ENCODE peak calls at places on chromosome 3, in seven cellular contexts. Q is hepatocyte, K is transverse colon, J is suprapubic skin, H is endodermal cell, I is IMR-90, C is HL-60. A is an unnamed sample. For H3K27me3, the result is how much of the 10 kb centered on the place peaks cover.

GRCh38 chr3:151044706-151045105 is 40.8 kb upstream of the MED12L start:
- DNase-seq in C (no peak), J (no peak), K (no peak), I (peak), H (no peak), Q (no peak), A (peak)

GRCh38 chr3:4981688-4982494 is 2.7 kb downstream of the BHLHE40 start:
- DNase-seq in K (no peak), H (no peak), Q (peak), C (peak), J (no peak), I (peak), A (peak)

GRCh38 chr3:114362815-114363214 is 69.0 kb downstream of the TIGIT start:
- DNase-seq in K (no peak), Q (peak), J (no peak), H (no peak), C (no peak), I (peak), A (peak)

GRCh38 chr3:87771338-87772059 is 287.3 kb downstream of the CGGBP1 start:
- DNase-seq in Q (peak), C (peak), K (no peak), H (peak), I (peak), J (no peak), A (peak)

GRCh38 chr3:29026959-29027358 is 253.9 kb upstream of the RBMS3 start:
- DNase-seq in C (no peak), Q (no peak), H (no peak), I (peak), J (no peak), K (no peak), A (peak)

GRCh38 chr3:129441215-129441614 is 1.2 kb downstream of the IFT122 start:
- DNase-seq in Q (no peak), I (no peak), C (no peak), J (no peak), H (no peak), K (no peak), A (peak)

GRCh38 chr3:153513236-153513635 is 351.2 kb downstream of the RAP2B start:
- DNase-seq in K (no peak), H (peak), C (no peak), I (no peak), J (no peak), Q (peak), A (peak)

GRCh38 chr3:127529346-127530188 is 61.0 kb downstream of the TPRA1 start:
- DNase-seq in H (peak), K (no peak), I (no peak), Q (no peak), J (no peak), C (no peak), A (no peak)

GRCh38 chr3:130073582-130073981 is 8.0 kb upstream of the ALG1L2 start:
- DNase-seq in K (no peak), H (no peak), C (no peak), I (no peak), J (no peak), Q (no peak), A (no peak)

GRCh38 chr3:26704736-26705135 is 82.2 kb downstream of the LRRC3B start:
- DNase-seq in H (no peak), J (no peak), Q (no peak), I (no peak), C (no peak), K (no peak), A (no peak)

GRCh38 chr3:64859625-64860590 is 172.1 kb upstream of the ADAMTS9 start:
- DNase-seq in K (no peak), Q (no peak), C (no peak), I (peak), H (no peak), J (no peak), A (no peak)

GRCh38 chr3:8981296-8981695 is 18.0 kb upstream of the RAD18 start:
- DNase-seq in I (no peak), J (no peak), H (no peak), C (no peak), Q (no peak), K (no peak), A (no peak)

GRCh38 chr3:138059261-138059660 is 49.3 kb downstream of the CLDN18 start:
- DNase-seq in I (no peak), J (no peak), C (no peak), K (no peak), H (no peak), Q (no peak), A (no peak)

GRCh38 chr3:39108309-39108708 is 829 bp downstream of the TTC21A start:
- DNase-seq in J (no peak), Q (no peak), H (no peak), K (peak), I (no peak), C (peak), A (no peak)

GRCh38 chr3:14343338-14344112 is 58.9 kb upstream of the SLC6A6 start:
- DNase-seq in Q (no peak), I (peak), C (no peak), J (no peak), H (no peak), K (no peak), A (no peak)

GRCh38 chr3:183638092-183638644 is 2.7 kb downstream of the KLHL24 start:
- DNase-seq in J (no peak), C (peak), H (no peak), Q (no peak), I (no peak), K (no peak), A (no peak)

GRCh38 chr3:102200126-102200525 is 234.7 kb upstream of the ZPLD1 start:
- DNase-seq in K (no peak), C (no peak), H (no peak), J (no peak), I (peak), Q (no peak), A (peak)

GRCh38 chr3:105511031-105511430 is 144.3 kb downstream of the ALCAM start:
- DNase-seq in K (no peak), C (no peak), J (no peak), I (no peak), H (no peak), Q (no peak), A (no peak)

GRCh38 chr3:123283657-123284398 is 82.1 kb downstream of the SEC22A start:
- DNase-seq in C (no peak), I (no peak), Q (no peak), J (no peak), K (no peak), H (peak), A (no peak)

GRCh38 chr3:14534379-14535191 is 5.6 kb downstream of the GRIP2 start:
- DNase-seq in K (no peak), C (no peak), Q (no peak), J (no peak), H (peak), I (no peak), A (no peak)

GRCh38 chr3:105837143-105837740 is 31.6 kb downstream of the CBLB start:
- DNase-seq in C (no peak), I (no peak), Q (no peak), K (no peak), H (no peak), J (no peak), A (no peak)

GRCh38 chr3:57826286-57826951 is 70.3 kb downstream of the SLMAP start:
- DNase-seq in I (no peak), J (no peak), Q (no peak), H (no peak), K (no peak), C (no peak), A (peak)

GRCh38 chr3:170992854-170993253 is 33.7 kb downstream of the SLC2A2 start:
- DNase-seq in J (no peak), I (peak), H (no peak), C (no peak), Q (no peak), K (no peak), A (peak)

GRCh38 chr3:157190242-157190876 is 30.4 kb upstream of the CCNL1 start:
- DNase-seq in J (no peak), H (no peak), C (no peak), I (no peak), Q (no peak), K (no peak), A (peak)

GRCh38 chr3:151925876-151926275 is 52.4 kb downstream of the SUCNR1 start:
- DNase-seq in I (peak), H (no peak), K (no peak), C (no peak), Q (no peak), J (no peak), A (peak)

GRCh38 chr3:120306519-120307455 is 21.8 kb upstream of the GPR156 start:
- DNase-seq in I (no peak), J (no peak), K (no peak), H (no peak), Q (no peak), C (no peak), A (no peak)

DNA sequence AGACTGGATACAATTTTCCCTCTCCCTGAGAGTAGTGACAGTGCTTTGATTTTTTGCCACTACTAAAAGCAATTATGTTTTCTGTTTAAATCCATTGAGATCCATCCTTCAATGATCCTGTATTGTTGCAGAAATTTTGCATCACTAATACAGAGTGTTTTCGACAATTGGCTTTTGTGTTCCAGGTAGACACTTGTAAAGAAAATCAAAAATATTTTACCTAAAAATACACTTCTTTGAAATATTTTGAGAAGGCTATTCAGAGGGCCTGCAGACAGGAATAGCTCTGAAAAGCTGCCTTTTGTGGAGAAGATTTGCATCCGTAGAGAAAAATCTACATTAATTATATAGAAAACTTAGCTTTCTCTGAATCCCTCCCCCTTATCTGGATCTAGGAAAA is 66.8 kb upstream of the STRIT1 start:
- DNase-seq in K (no peak), I (no peak), Q (no peak), J (no peak), C (no peak), H (no peak), A (no peak)
- TF ChIP-seq CTCF in K (no peak), I (no peak), Q (no peak), J (no peak), C (no peak), H (no peak), A (no peak)

GRCh38 chr3:139394116-139394515 is 4.7 kb upstream of the COPB2 start:
- DNase-seq in C (no peak), Q (no peak), H (no peak), I (peak), K (no peak), J (no peak), A (no peak)
- H3K4me3 ChIP-seq in C (no peak), Q (no peak), H (no peak), I (no peak), K (no peak), J (no peak), A (no peak)

DNA sequence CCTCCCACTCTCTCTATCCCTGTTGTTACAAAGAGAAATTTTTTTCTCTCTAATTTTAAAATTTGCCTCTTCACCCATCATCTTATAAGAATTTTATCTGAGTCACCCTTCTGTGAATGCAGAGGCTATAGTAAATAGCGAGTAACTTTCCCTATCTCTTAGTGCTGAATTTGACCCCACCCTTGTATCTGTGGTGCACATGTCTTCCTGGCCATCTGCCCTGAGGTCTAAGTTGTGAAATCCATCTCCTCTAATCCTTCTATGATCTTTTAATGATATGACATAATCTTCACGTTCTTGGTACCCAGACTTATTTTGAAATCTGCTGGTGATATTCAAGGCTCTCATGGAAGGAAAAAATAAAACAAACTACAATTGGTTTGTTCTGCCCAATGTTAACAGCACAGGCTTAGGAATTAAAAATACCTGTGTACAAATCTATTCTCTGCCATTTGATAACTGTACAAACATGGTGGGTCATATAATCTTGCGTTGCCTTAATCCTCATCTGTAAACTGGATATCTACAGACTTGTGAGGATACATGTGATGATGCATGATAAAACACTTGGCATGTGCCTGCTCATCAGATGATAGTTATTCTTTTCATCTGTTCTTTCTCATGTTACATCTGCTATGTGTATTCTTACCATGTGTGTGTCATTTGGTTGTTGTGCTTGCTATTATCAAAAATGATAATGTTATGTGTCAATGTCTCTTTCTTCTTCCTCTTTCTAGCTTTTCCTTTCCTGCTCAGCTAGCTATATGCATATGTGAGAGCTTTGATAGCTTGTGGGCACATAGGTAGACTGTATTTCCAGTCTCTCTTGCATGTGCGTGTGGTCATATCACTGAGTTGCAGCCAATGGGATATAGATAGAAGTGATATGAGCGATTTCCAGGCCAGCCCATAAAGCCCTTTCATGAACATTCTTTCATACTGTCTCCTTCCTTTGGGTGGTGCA is 13.7 kb upstream of the CCR3 start:
- DNase-seq in Q (peak), K (no peak), C (peak), J (no peak), H (no peak), I (peak), A (peak)
- H3K27me3 ChIP-seq in Q (under half), K (under half), C (under half), J (under half), H (under half), I (under half), A (under half)

GRCh38 chr3:52004158-52004787 is 8.6 kb upstream of the RPL29 start:
- DNase-seq in Q (peak), K (no peak), I (peak), C (no peak), H (peak), J (no peak), A (peak)
- TF ChIP-seq CTCF in Q (peak), K (no peak), I (peak), C (no peak), H (peak), J (peak), A (peak)

DNA sequence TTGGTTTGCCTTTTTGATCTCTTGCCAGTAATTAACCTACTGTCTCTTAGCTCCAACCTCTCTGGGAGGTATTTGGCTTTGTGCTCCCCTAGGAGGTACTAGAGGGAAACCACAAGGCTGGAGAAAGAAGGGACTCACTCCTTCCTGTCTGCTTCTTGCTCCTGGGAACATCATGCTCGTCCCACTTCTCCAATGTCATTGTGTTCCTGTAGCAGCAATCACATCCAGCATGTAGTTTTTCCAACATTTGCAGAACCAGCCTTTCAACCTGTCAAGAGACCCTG is 12.9 kb upstream of the CRBN start:
- DNase-seq in J (no peak), Q (no peak), I (no peak), K (no peak), H (no peak), C (no peak), A (no peak)
- H3K4me3 ChIP-seq in J (no peak), Q (no peak), I (no peak), K (no peak), H (no peak), C (no peak), A (no peak)

GRCh38 chr3:141050913-141051632 is at the start of gene SPSB4:
- DNase-seq in K (peak), C (peak), I (peak), Q (peak), J (no peak), H (peak), A (peak)

GRCh38 chr3:141052570-141053069 is 1.5 kb downstream of the SPSB4 start:
- DNase-seq in J (no peak), H (peak), Q (no peak), I (no peak), C (no peak), K (no peak), A (no peak)

GRCh38 chr3:141050576-141050912 is 603 bp upstream of the SPSB4 start:
- DNase-seq in K (no peak), H (peak), J (no peak), Q (no peak), I (no peak), C (no peak), A (no peak)

GRCh38 chr3:141049681-141050080 is 1.5 kb upstream of the SPSB4 start:
- DNase-seq in J (no peak), H (peak), Q (no peak), I (no peak), C (no peak), K (no peak), A (no peak)

GRCh38 chr3:141051641-141052569 is 758 bp downstream of the SPSB4 start:
- DNase-seq in H (peak), C (no peak), J (no peak), Q (peak), I (peak), K (no peak), A (peak)
- H3K27me3 ChIP-seq in H (under half), C (under half), J (half or more), Q (half or more), I (half or more), K (half or more), A (under half)

GRCh38 chr3:22700876-22701275 is 502.3 kb upstream of the UBE2E2 start:
- DNase-seq in K (no peak), J (no peak), I (no peak), C (no peak), Q (no peak), H (no peak), A (no peak)

DNA sequence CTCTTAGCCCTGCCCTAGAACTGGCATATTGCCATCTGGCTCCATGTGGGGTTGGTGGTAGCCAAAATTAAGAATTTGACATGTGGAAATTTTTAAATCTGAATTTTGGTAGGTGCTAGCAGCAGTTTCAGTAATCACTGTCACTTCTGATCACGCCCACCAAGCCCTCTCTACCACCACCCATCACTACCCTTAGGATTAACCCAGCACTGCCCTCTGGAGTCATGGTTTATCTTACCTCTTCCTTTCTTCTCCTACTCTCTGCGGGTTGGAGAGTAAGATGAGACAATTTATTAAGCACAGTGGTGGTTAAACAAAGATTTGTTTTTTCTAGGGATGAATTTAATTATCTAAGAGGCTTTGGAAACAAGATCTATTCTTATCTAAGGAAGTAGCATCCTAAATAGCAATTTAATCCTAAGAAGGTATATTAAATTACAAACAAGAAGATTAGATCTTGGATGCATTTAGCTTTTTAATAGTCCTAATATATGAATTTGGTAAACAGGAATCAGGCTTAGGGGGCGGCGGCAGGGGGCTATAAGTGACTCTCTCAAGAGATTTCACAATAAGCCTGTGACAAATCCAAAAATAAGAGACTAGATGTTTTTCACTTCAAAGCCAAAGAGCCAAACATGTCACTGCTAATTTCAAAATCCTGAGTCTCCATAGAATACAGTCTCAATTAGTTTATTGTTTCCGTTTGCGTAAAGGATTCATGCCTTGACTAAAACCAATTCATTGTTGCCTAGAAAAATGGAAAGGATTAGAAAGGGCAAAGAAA is 498.4 kb upstream of the UBE2E2 start:
- DNase-seq in J (no peak), C (no peak), H (peak), K (no peak), Q (no peak), I (no peak), A (no peak)
- TF ChIP-seq CTCF in J (no peak), C (no peak), H (peak), K (no peak), Q (no peak), I (no peak), A (no peak)

DNA sequence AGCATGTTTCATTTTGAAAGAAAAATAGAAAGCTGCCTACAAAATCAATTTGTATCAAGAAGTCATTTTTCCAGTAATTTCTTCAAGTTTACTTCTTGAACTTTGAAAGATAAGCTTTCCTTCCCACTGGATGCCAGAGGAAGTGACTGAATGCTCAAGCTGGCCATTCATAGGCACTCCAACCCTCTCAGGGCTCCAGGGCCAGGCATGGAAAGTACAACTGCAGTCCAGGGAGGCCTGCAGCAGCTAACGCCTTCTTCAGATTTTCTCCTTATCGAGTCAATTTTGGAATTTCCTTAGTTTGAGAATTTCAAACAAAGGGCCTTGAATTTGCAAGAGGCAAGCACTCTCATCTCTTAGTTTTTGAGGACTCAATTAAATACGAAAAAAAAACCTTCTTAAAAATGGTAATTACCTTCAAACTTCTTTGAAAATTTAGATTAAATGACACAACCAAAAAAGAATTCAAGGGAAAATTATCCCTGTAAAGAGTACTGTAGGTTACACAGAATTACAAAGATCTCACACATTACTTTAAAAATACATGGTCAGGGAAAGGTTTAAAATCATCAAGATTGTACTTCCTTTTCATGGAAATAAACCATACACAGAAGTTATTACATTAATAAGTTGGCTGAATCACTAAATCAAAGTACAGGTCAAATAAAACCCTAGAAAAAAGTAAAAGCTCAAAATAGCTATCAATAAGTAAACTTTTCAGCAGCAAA is 2.5 kb downstream of the UBP1 start:
- DNase-seq in K (peak), Q (peak), J (no peak), H (peak), I (peak), C (no peak), A (peak)
- H3K4me3 ChIP-seq in K (no peak), Q (peak), J (peak), H (peak), I (peak), C (peak), A (peak)